ENCODE peak calls at places on chromosomes 3 and 15, in ten cellular contexts. T, M, C, U, D, Z, J, V, B and A are unnamed samples.
A peak's percentile ranks its signal among the peaks of the same experiment; 100 is the strongest.

GRCh38 chr15:48541659-48542334 is 103.7 kb downstream of the FBN1 start:
- DNase-seq in V (peak; percentile 33), D (no peak), T (no peak), Z (no peak), U (no peak), J (no peak), B (no peak), C (peak; percentile 84), M (no peak), A (peak; percentile 84)

GRCh38 chr3:170801597-170801996 is 68.4 kb downstream of the RPL22L1 start:
- DNase-seq in U (no peak), M (no peak), V (no peak), J (no peak), Z (no peak), B (no peak), C (no peak), D (no peak), T (no peak), A (no peak)

GRCh38 chr3:192675958-192676649 is 51.2 kb downstream of the FGF12 start:
- DNase-seq in U (no peak), B (no peak), J (no peak), V (no peak), M (no peak), T (no peak), Z (no peak), D (no peak), C (no peak), A (no peak)

GRCh38 chr15:58498821-58499580 is 67.2 kb downstream of the LIPC start:
- DNase-seq in V (no peak), B (peak; percentile 12), Z (no peak), C (peak; percentile 93), J (peak; percentile 91), D (no peak), U (no peak), T (no peak), M (no peak), A (peak; percentile 79)

GRCh38 chr3:169865176-169865800 is 4.4 kb downstream of the LRRC31 start:
- DNase-seq in C (no peak), Z (no peak), B (no peak), V (no peak), M (no peak), U (no peak), T (no peak), J (no peak), D (no peak), A (no peak)

GRCh38 chr3:51681453-51681852 is 10.4 kb downstream of the TEX264 start:
- DNase-seq in B (no peak), V (no peak), T (peak; percentile 34), J (no peak), U (no peak), D (no peak), M (no peak), Z (peak; percentile 62), C (peak; percentile 48), A (peak; percentile 15)

GRCh38 chr3:38137615-38138346 is 680 bp upstream of the MYD88 start:
- DNase-seq in T (no peak), V (no peak), B (peak; percentile 58), C (no peak), U (no peak), J (no peak), Z (peak; percentile 53), M (peak; percentile 71), D (no peak), A (peak; percentile 12)

GRCh38 chr3:25493246-25493645 is 65.2 kb downstream of the RARB start:
- DNase-seq in J (no peak), C (peak; percentile 82), B (no peak), V (no peak), U (no peak), Z (no peak), T (no peak), M (no peak), D (no peak), A (peak; percentile 47)

GRCh38 chr3:2784627-2785026 is 325.5 kb downstream of the IL5RA start:
- DNase-seq in U (no peak), Z (no peak), M (no peak), V (no peak), C (no peak), D (no peak), T (no peak), J (no peak), B (no peak), A (no peak)

GRCh38 chr3:123339302-123339701 is 109.6 kb downstream of the ADCY5 start:
- DNase-seq in Z (no peak), C (no peak), D (no peak), T (no peak), B (no peak), V (no peak), M (peak; percentile 37), J (no peak), U (no peak), A (no peak)

GRCh38 chr3:194142156-194142910 is 6.4 kb downstream of the HES1 start:
- DNase-seq in J (no peak), C (no peak), Z (no peak), V (peak; percentile 70), U (no peak), T (no peak), D (no peak), B (peak; percentile 37), M (peak; percentile 74), A (peak; percentile 71)

DNA sequence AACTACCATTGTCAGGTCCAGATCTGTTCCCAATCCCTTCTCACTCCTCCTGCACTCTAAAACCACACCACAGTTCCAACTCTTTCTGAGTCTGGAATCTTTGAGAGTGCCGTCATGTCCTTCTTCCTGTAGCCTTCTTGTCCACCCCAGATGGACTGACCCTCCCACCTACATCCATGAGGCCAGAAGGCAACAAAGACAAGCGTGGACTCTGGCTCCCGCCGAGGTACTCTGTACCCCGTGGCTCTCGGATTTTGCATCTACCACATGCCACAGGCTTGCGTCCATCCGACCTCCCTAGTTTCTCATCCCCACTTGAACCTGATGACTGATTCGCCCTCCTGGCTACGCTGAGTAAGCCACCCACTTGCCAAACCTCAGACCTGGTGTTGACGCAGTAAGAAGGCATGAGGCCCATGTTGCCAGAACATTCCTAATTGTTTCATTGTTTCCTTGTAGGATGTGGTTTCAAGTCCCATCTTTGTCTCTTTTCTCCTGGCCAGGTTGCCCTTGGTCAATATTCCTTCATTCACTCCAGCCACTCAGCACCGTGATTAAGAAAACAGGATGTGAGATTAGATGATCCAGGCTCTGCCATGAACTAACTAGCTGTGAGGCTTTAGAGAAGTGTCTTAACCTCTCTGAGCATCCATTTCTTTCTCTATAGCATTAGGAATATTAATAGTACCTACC is 1.1 kb upstream of the ZBTB38 start:
- DNase-seq in D (no peak), T (no peak), V (peak; percentile 33), M (peak; percentile 70), Z (peak; percentile 45), J (peak; percentile 99), C (peak; percentile 100), U (no peak), B (no peak), A (peak; percentile 99)
- H3K4me3 ChIP-seq in D (no peak overlapping the region), T (no peak overlapping the region), V (no peak overlapping the region), M (no peak overlapping the region), Z (no peak overlapping the region), J (peak overlapping the region; percentile 33), C (no peak overlapping the region), U (no peak overlapping the region), B (no peak overlapping the region), A (no peak overlapping the region)

GRCh38 chr3:30681276-30682211 is 75.1 kb downstream of the TGFBR2 start:
- DNase-seq in U (no peak), T (no peak), V (peak; percentile 42), M (no peak), C (peak; percentile 71), J (peak; percentile 41), Z (no peak), D (no peak), B (peak; percentile 24), A (peak; percentile 61)
- TF ChIP-seq CTCF in U (no peak), T (no peak), V (no peak), M (no peak), C (no peak), J (no peak), Z (no peak), D (no peak), B (no peak), A (no peak)

GRCh38 chr3:23805228-23805880 is 401 bp upstream of the UBE2E1 start:
- DNase-seq in M (no peak), U (no peak), D (peak; percentile 9), J (no peak), Z (no peak), B (no peak), C (no peak), V (no peak), T (no peak), A (no peak)
- H3K4me3 ChIP-seq in M (peak overlapping the region; percentile 98), U (peak overlapping the region; percentile 45), D (peak overlapping the region; percentile 79), J (peak overlapping the region; percentile 72), Z (peak overlapping the region; percentile 90), B (peak overlapping the region; percentile 86), C (peak overlapping the region; percentile 81), V (peak overlapping the region; percentile 95), T (peak overlapping the region; percentile 71), A (peak overlapping the region; percentile 72)

GRCh38 chr3:47130557-47130956 is 33.4 kb downstream of the SETD2 start:
- DNase-seq in C (no peak), V (no peak), J (no peak), D (no peak), T (no peak), U (no peak), B (no peak), Z (no peak), M (no peak), A (no peak)

GRCh38 chr3:47133641-47134040 is 30.3 kb downstream of the SETD2 start:
- DNase-seq in B (no peak), Z (no peak), U (no peak), D (no peak), V (no peak), C (no peak), T (no peak), J (no peak), M (no peak), A (no peak)

GRCh38 chr3:47123857-47124256 is 40.1 kb downstream of the SETD2 start:
- DNase-seq in Z (no peak), M (no peak), V (no peak), J (no peak), B (no peak), U (no peak), C (no peak), T (no peak), D (no peak), A (no peak)

GRCh38 chr3:47128110-47128509 is 35.8 kb downstream of the SETD2 start:
- DNase-seq in M (no peak), U (no peak), J (no peak), C (no peak), D (no peak), Z (no peak), V (no peak), T (no peak), B (no peak), A (no peak)
- TF ChIP-seq CTCF in M (no peak), U (no peak), J (no peak), C (no peak), D (no peak), Z (no peak), V (no peak), T (no peak), B (no peak), A (no peak)

GRCh38 chr3:125615256-125615655 is 20.0 kb upstream of the OSBPL11 start:
- DNase-seq in V (no peak), D (no peak), M (no peak), Z (no peak), T (no peak), B (no peak), C (no peak), U (no peak), J (no peak), A (no peak)
- H3K4me3 ChIP-seq in V (no peak overlapping the region), D (no peak overlapping the region), M (no peak overlapping the region), Z (no peak overlapping the region), T (no peak overlapping the region), B (no peak overlapping the region), C (no peak overlapping the region), U (no peak overlapping the region), J (no peak overlapping the region), A (no peak overlapping the region)

GRCh38 chr3:39180546-39181346 is 11.6 kb downstream of the XIRP1 start:
- DNase-seq in T (peak; percentile 97), D (peak; percentile 74), C (peak; percentile 85), Z (peak; percentile 93), U (peak; percentile 97), B (peak; percentile 97), V (peak; percentile 92), M (peak; percentile 96), J (no peak), A (peak; percentile 84)
- TF ChIP-seq CTCF in T (peak; percentile 22), D (peak; percentile 26), C (no peak), Z (peak; percentile 41), U (peak; percentile 51), B (no peak), V (peak; percentile 39), M (no peak), J (peak; percentile 7), A (peak; percentile 21)